ENCODE peak calls at places on chromosomes 11 and 22, in five cellular contexts. V is NCI-H1417 treated with DMSO at 0.1 percent for 48 hours, A is ACHN, Y is posterior vena cava, S is endothelial cell. J is an unnamed sample.

GRCh38 chr11:106061249-106061794 is 15.8 kb downstream of the KBTBD3 start:
- DNase-seq in S (no peak), A (no peak), Y (no peak), V (no peak), J (no peak)

GRCh38 chr11:68377389-68377795 is 65.0 kb downstream of the LRP5 start:
- DNase-seq in A (no peak), S (no peak), V (no peak), Y (no peak), J (no peak)

GRCh38 chr11:74949748-74950127 is 672 bp downstream of the SPCS2 start:
- DNase-seq in S (no peak), A (no peak), Y (no peak), V (no peak), J (no peak)

GRCh38 chr11:73734996-73735395 is 25.9 kb downstream of the RAB6A start:
- DNase-seq in Y (no peak), A (no peak), S (no peak), V (no peak), J (no peak)

GRCh38 chr22:22349455-22349836 is 104.9 kb downstream of the VPREB1 start:
- DNase-seq in A (no peak), S (no peak), Y (no peak), V (no peak), J (no peak)

GRCh38 chr11:134951305-134951700 is 539.3 kb upstream of the B3GAT1 start:
- DNase-seq in S (no peak), V (no peak), Y (peak), A (no peak), J (no peak)

GRCh38 chr11:70027451-70027850 is 50.7 kb upstream of the ANO1 start:
- DNase-seq in Y (no peak), V (no peak), A (no peak), S (no peak), J (no peak)

GRCh38 chr11:19258651-19259230 is 18.0 kb upstream of the E2F8 start:
- DNase-seq in S (no peak), Y (no peak), V (no peak), A (peak), J (no peak)

GRCh38 chr11:71222318-71223080 is 29.9 kb downstream of the SHANK2 start:
- DNase-seq in S (no peak), A (no peak), V (no peak), Y (peak), J (no peak)

GRCh38 chr11:102367364-102367763 is 20.4 kb downstream of the BIRC2 start:
- DNase-seq in Y (no peak), V (no peak), S (no peak), A (peak), J (no peak)

GRCh38 chr22:19704355-19705015 is 9.8 kb upstream of the SEPTIN5 start:
- DNase-seq in Y (peak), A (no peak), S (no peak), V (no peak), J (no peak)

GRCh38 chr11:67354314-67355022 is 1.1 kb upstream of the POLD4 start:
- DNase-seq in V (no peak), A (peak), Y (peak), S (no peak), J (no peak)

GRCh38 chr11:12050470-12050891 is 42.1 kb upstream of the DKK3 start:
- DNase-seq in Y (no peak), A (no peak), V (no peak), S (no peak), J (no peak)

GRCh38 chr22:27397948-27398330 is 403.6 kb downstream of the MN1 start:
- DNase-seq in Y (peak), A (no peak), V (no peak), S (no peak), J (no peak)

GRCh38 chr11:61035086-61035835 is 63.8 kb downstream of the CD6 start:
- DNase-seq in V (no peak), A (no peak), Y (no peak), S (no peak), J (no peak)

GRCh38 chr11:2564588-2565440 is 120.0 kb downstream of the KCNQ1 start:
- DNase-seq in Y (peak), V (no peak), A (no peak), S (no peak), J (no peak)

GRCh38 chr22:25672685-25673084 is 69.3 kb upstream of the MYO18B start:
- DNase-seq in A (no peak), Y (no peak), V (no peak), S (no peak), J (no peak)

GRCh38 chr11:117597083-117597482 is 199.9 kb downstream of the DSCAML1 start:
- DNase-seq in V (no peak), Y (no peak), S (peak), A (peak), J (peak)

GRCh38 chr11:69944146-69944795 is 125.1 kb upstream of the FGF3 start:
- DNase-seq in S (no peak), Y (peak), A (no peak), V (no peak), J (no peak)

GRCh38 chr22:49997221-49997599 is 15.4 kb downstream of the IL17REL start:
- DNase-seq in A (no peak), S (no peak), Y (no peak), V (no peak), J (no peak)

GRCh38 chr11:129115652-129116585 is 76.2 kb downstream of the ARHGAP32 start:
- DNase-seq in V (no peak), A (peak), S (no peak), Y (no peak), J (no peak)

GRCh38 chr11:74822187-74822586 is 73.5 kb downstream of the RNF169 start:
- DNase-seq in A (no peak), S (no peak), V (no peak), Y (no peak), J (no peak)

GRCh38 chr11:1153951-1154487 is 3.7 kb upstream of the MUC5AC start:
- DNase-seq in S (peak), A (peak), Y (peak), V (no peak), J (no peak)

GRCh38 chr11:48170840-48171233 is 45.8 kb upstream of the OR4B1 start:
- DNase-seq in S (no peak), V (no peak), A (no peak), Y (no peak), J (no peak)

GRCh38 chr11:127106142-127106541 is 105.6 kb upstream of the KIRREL3 start:
- DNase-seq in Y (no peak), A (no peak), S (no peak), V (peak), J (peak)